ENCODE peak calls at places on chromosomes 13 and 19, in four cellular contexts. One of them, this sample, is unnamed.

GRCh38 chr13:30312859-30313258 is 5.5 kb upstream of the KATNAL1 start:
- DNase-seq in activated CD4-positive, alpha-beta T cell treated with anti-CD3 and anti-CD28 coated beads for 4 hours: no peak
- DNase-seq in mucosa of gallbladder: no peak
- DNase-seq in non-pigmented ciliary epithelial cell: no peak
- DNase-seq in this sample: peak

GRCh38 chr13:32902898-32903297 is 113.3 kb upstream of the KL start:
- DNase-seq in non-pigmented ciliary epithelial cell: no peak
- DNase-seq in mucosa of gallbladder: peak
- DNase-seq in activated CD4-positive, alpha-beta T cell treated with anti-CD3 and anti-CD28 coated beads for 4 hours: no peak
- DNase-seq in this sample: no peak

GRCh38 chr13:19606152-19606551 is 27.3 kb upstream of the MPHOSPH8 start:
- DNase-seq in non-pigmented ciliary epithelial cell: no peak
- DNase-seq in mucosa of gallbladder: no peak
- DNase-seq in activated CD4-positive, alpha-beta T cell treated with anti-CD3 and anti-CD28 coated beads for 4 hours: no peak
- DNase-seq in this sample: no peak

GRCh38 chr13:84645196-84646071 is 763.2 kb upstream of the SLITRK1 start:
- DNase-seq in non-pigmented ciliary epithelial cell: no peak
- DNase-seq in activated CD4-positive, alpha-beta T cell treated with anti-CD3 and anti-CD28 coated beads for 4 hours: no peak
- DNase-seq in mucosa of gallbladder: no peak
- DNase-seq in this sample: no peak

GRCh38 chr19:13795595-13796300 is 505 bp downstream of the ZSWIM4 start:
- DNase-seq in mucosa of gallbladder: no peak
- DNase-seq in activated CD4-positive, alpha-beta T cell treated with anti-CD3 and anti-CD28 coated beads for 4 hours: no peak
- DNase-seq in non-pigmented ciliary epithelial cell: no peak
- DNase-seq in this sample: peak

GRCh38 chr13:91375119-91375729 is 23.2 kb upstream of the GPC5 start:
- DNase-seq in activated CD4-positive, alpha-beta T cell treated with anti-CD3 and anti-CD28 coated beads for 4 hours: no peak
- DNase-seq in mucosa of gallbladder: no peak
- DNase-seq in non-pigmented ciliary epithelial cell: no peak
- DNase-seq in this sample: peak

GRCh38 chr13:59691501-59692066 is 472.1 kb downstream of the DIAPH3 start:
- DNase-seq in mucosa of gallbladder: no peak
- DNase-seq in activated CD4-positive, alpha-beta T cell treated with anti-CD3 and anti-CD28 coated beads for 4 hours: no peak
- DNase-seq in non-pigmented ciliary epithelial cell: no peak
- DNase-seq in this sample: peak

GRCh38 chr13:110284809-110285519 is 22.0 kb downstream of the COL4A1 start:
- DNase-seq in mucosa of gallbladder: no peak
- DNase-seq in non-pigmented ciliary epithelial cell: no peak
- DNase-seq in activated CD4-positive, alpha-beta T cell treated with anti-CD3 and anti-CD28 coated beads for 4 hours: no peak
- DNase-seq in this sample: no peak

GRCh38 chr19:36103842-36104552 is 6.9 kb upstream of the OVOL3 start:
- DNase-seq in mucosa of gallbladder: no peak
- DNase-seq in activated CD4-positive, alpha-beta T cell treated with anti-CD3 and anti-CD28 coated beads for 4 hours: no peak
- DNase-seq in non-pigmented ciliary epithelial cell: no peak
- DNase-seq in this sample: no peak

GRCh38 chr13:105312906-105313305 is 1222.6 kb downstream of the EFNB2 start:
- DNase-seq in non-pigmented ciliary epithelial cell: no peak
- DNase-seq in mucosa of gallbladder: no peak
- DNase-seq in activated CD4-positive, alpha-beta T cell treated with anti-CD3 and anti-CD28 coated beads for 4 hours: no peak
- DNase-seq in this sample: no peak

GRCh38 chr13:23570099-23570926 is at the start of gene TNFRSF19:
- DNase-seq in activated CD4-positive, alpha-beta T cell treated with anti-CD3 and anti-CD28 coated beads for 4 hours: no peak
- DNase-seq in mucosa of gallbladder: no peak
- DNase-seq in non-pigmented ciliary epithelial cell: peak
- DNase-seq in this sample: peak

GRCh38 chr19:1064661-1065605 is 2.0 kb upstream of the ARHGAP45 start:
- DNase-seq in non-pigmented ciliary epithelial cell: no peak
- DNase-seq in mucosa of gallbladder: peak
- DNase-seq in activated CD4-positive, alpha-beta T cell treated with anti-CD3 and anti-CD28 coated beads for 4 hours: peak
- DNase-seq in this sample: peak

This sample was measured in lung microvascular endothelial cell.